ENCODE peak calls at places on chromosomes 11 and 22, in ten cellular contexts. S is HT-29, O is H4, Z is RWPE1, U is thoracic aorta, N is GM12864, H is NCI-H1694 treated with DMSO at 0.1 percent for 48 hours, F is AG10803, X is AG09309, P is HCT116. R is an unnamed sample.

GRCh38 chr22:17780741-17781318 is 6.6 kb upstream of the BID start:
- DNase-seq in H (no peak), P (no peak), N (no peak), O (no peak), F (no peak), S (no peak), Z (no peak), X (no peak), U (no peak), R (no peak)

GRCh38 chr11:36487619-36488018 is 22.5 kb downstream of the TRAF6 start:
- DNase-seq in X (no peak), S (no peak), H (no peak), O (no peak), U (no peak), F (no peak), N (no peak), P (no peak), Z (no peak), R (peak; percentile 63)

GRCh38 chr22:39309364-39309861 is 10.0 kb downstream of the RPL3 start:
- DNase-seq in Z (peak; percentile 74), U (no peak), P (no peak), F (peak; percentile 77), O (no peak), N (no peak), H (no peak), S (peak; percentile 70), X (no peak), R (no peak)

GRCh38 chr22:47065756-47066615 is 303.5 kb downstream of the TBC1D22A start:
- DNase-seq in X (no peak), U (no peak), H (no peak), S (no peak), N (no peak), Z (no peak), O (no peak), F (no peak), P (no peak), R (peak; percentile 52)

GRCh38 chr22:19612866-19613572 is 88.8 kb upstream of the CLDN5 start:
- DNase-seq in U (no peak), Z (no peak), O (no peak), F (no peak), S (no peak), H (no peak), N (no peak), X (no peak), P (no peak), R (no peak)

GRCh38 chr11:64444838-64445441 is 86.0 kb downstream of the RPS6KA4 start:
- DNase-seq in U (no peak), P (peak; percentile 16), O (peak; percentile 31), X (no peak), H (no peak), F (peak; percentile 36), Z (peak; percentile 48), S (peak; percentile 37), N (no peak), R (no peak)

GRCh38 chr11:8034604-8035224 is 46.3 kb upstream of the TUB start:
- DNase-seq in P (no peak), X (no peak), N (no peak), U (no peak), O (no peak), S (no peak), H (no peak), F (no peak), Z (no peak), R (no peak)

GRCh38 chr11:64000026-64000739 is 13.9 kb downstream of the OTUB1 start:
- DNase-seq in S (no peak), F (peak; percentile 66), O (no peak), P (no peak), U (no peak), N (peak; percentile 18), X (peak; percentile 11), H (no peak), Z (peak; percentile 64), R (peak; percentile 53)

GRCh38 chr22:49380828-49381114 is 446.9 kb downstream of the BRD1 start:
- DNase-seq in H (no peak), N (no peak), Z (no peak), U (no peak), O (no peak), S (no peak), F (no peak), X (no peak), P (no peak), R (no peak)

GRCh38 chr22:49825436-49825835 is 2.2 kb downstream of the BRD1 start:
- DNase-seq in Z (no peak), O (no peak), S (no peak), P (no peak), U (no peak), H (no peak), X (no peak), N (no peak), F (peak; percentile 31), R (peak; percentile 19)

GRCh38 chr22:37953062-37953436 is 352 bp downstream of the C22orf23 start:
- DNase-seq in Z (peak; percentile 6), F (no peak), O (no peak), U (no peak), H (no peak), N (no peak), X (peak; percentile 10), S (no peak), P (no peak), R (no peak)

GRCh38 chr11:45527898-45528297 is 137.5 kb downstream of the CHST1 start:
- DNase-seq in P (no peak), U (no peak), O (no peak), F (no peak), H (no peak), N (no peak), X (no peak), S (no peak), Z (peak; percentile 12), R (no peak)

GRCh38 chr11:100923555-100923954 is 206.1 kb downstream of the PGR start:
- DNase-seq in X (no peak), H (no peak), Z (no peak), N (no peak), U (no peak), F (peak; percentile 47), S (no peak), P (no peak), O (no peak), R (no peak)

GRCh38 chr11:104661481-104661880 is 236.8 kb downstream of the CASP12 start:
- DNase-seq in U (no peak), P (no peak), Z (no peak), N (no peak), H (no peak), S (no peak), X (no peak), O (no peak), F (no peak), R (no peak)

GRCh38 chr22:27105142-27106025 is 448.0 kb downstream of the MIAT start:
- DNase-seq in O (no peak), N (no peak), H (no peak), U (peak; percentile 60), F (peak; percentile 92), Z (no peak), X (peak; percentile 80), P (no peak), S (no peak), R (peak; percentile 80)

GRCh38 chr11:27722117-27722844 is 22.0 kb upstream of the BDNF start:
- DNase-seq in N (no peak), U (no peak), X (no peak), O (no peak), P (no peak), H (no peak), F (peak; percentile 43), Z (peak; percentile 32), S (no peak), R (peak; percentile 26)

GRCh38 chr11:131522851-131523250 is 152.4 kb downstream of the NTM start:
- DNase-seq in Z (no peak), U (no peak), F (peak; percentile 32), P (no peak), N (no peak), H (no peak), O (no peak), X (no peak), S (no peak), R (no peak)

GRCh38 chr11:47533690-47534135 is 19.2 kb downstream of the CELF1 start:
- DNase-seq in X (peak; percentile 58), Z (no peak), H (no peak), P (no peak), N (no peak), U (no peak), F (peak; percentile 91), O (peak; percentile 33), S (no peak), R (no peak)

GRCh38 chr22:36770116-36770945 is 5.6 kb downstream of the IFT27 start:
- DNase-seq in S (no peak), U (no peak), O (no peak), P (no peak), X (no peak), Z (no peak), H (no peak), F (no peak), N (no peak), R (no peak)

GRCh38 chr22:23608583-23608982 is 23.5 kb downstream of the DRICH1 start:
- DNase-seq in N (no peak), P (no peak), U (no peak), F (no peak), S (no peak), Z (no peak), H (no peak), O (no peak), X (no peak), R (no peak)

GRCh38 chr22:39383841-39384625 is 15.5 kb upstream of the TAB1 start:
- DNase-seq in X (no peak), P (no peak), Z (no peak), U (no peak), N (no peak), H (no peak), O (no peak), S (no peak), F (peak; percentile 30), R (no peak)

GRCh38 chr11:131491503-131491902 is 121.1 kb downstream of the NTM start:
- DNase-seq in S (no peak), H (no peak), P (no peak), N (no peak), O (no peak), X (peak; percentile 10), F (peak; percentile 8), U (no peak), Z (peak; percentile 22), R (no peak)

GRCh38 chr11:102733232-102733875 is 8.6 kb upstream of the MMP8 start:
- DNase-seq in P (peak; percentile 57), U (no peak), S (peak; percentile 91), F (peak; percentile 49), O (peak; percentile 41), Z (peak; percentile 74), N (no peak), X (no peak), H (no peak), R (peak; percentile 64)

GRCh38 chr11:110971110-110971509 is 258.9 kb upstream of the ARHGAP20 start:
- DNase-seq in H (no peak), O (peak; percentile 94), N (no peak), P (no peak), X (peak; percentile 67), Z (no peak), U (no peak), S (peak; percentile 47), F (peak; percentile 66), R (no peak)

GRCh38 chr11:12224537-12224893 is 114.1 kb downstream of the MICAL2 start:
- DNase-seq in U (peak; percentile 70), Z (no peak), N (peak; percentile 19), X (no peak), S (peak; percentile 81), P (no peak), F (peak; percentile 66), O (peak; percentile 100), H (no peak), R (peak; percentile 28)

GRCh38 chr11:116404143-116404800 is 368.5 kb downstream of the BUD13 start:
- DNase-seq in S (no peak), X (no peak), P (no peak), H (no peak), N (no peak), O (no peak), F (no peak), U (no peak), Z (no peak), R (no peak)

GRCh38 chr11:6637871-6638270 is 17.7 kb downstream of the DCHS1 start:
- DNase-seq in U (no peak), Z (no peak), H (no peak), P (no peak), X (peak; percentile 83), O (peak; percentile 30), N (no peak), S (peak; percentile 31), F (peak; percentile 87), R (no peak)

GRCh38 chr11:19763315-19763714 is 50.7 kb downstream of the NAV2 start:
- DNase-seq in N (no peak), S (no peak), F (no peak), U (no peak), O (no peak), X (no peak), Z (no peak), P (no peak), H (no peak), R (peak; percentile 82)